ENCODE peak calls at places on chromosome 15, in four cellular contexts. W is activated naive CD4-positive, alpha-beta T cell; J is H9; U is skeletal muscle cell. N is an unnamed sample.

GRCh38 chr15:70525551-70525950 is 237.8 kb downstream of the UACA start:
- DNase-seq in W (no peak), J (no peak), U (no peak), N (no peak)

GRCh38 chr15:92306662-92307061 is 87.0 kb upstream of the ST8SIA2 start:
- DNase-seq in W (no peak), J (peak), U (no peak), N (no peak)

GRCh38 chr15:68081869-68082505 is 27.9 kb downstream of the PIAS1 start:
- DNase-seq in W (no peak), J (no peak), U (no peak), N (no peak)

GRCh38 chr15:83380682-83381081 is 66.5 kb upstream of the SH3GL3 start:
- DNase-seq in W (no peak), J (peak), U (no peak), N (no peak)

GRCh38 chr15:90305932-90306331 is 40.5 kb downstream of the NGRN start:
- DNase-seq in W (no peak), J (no peak), U (no peak), N (no peak)

GRCh38 chr15:97881568-97881967 is 78.9 kb upstream of the ARRDC4 start:
- DNase-seq in W (no peak), J (peak), U (no peak), N (no peak)

GRCh38 chr15:56929389-56929788 is 10.9 kb downstream of the TCF12 start:
- DNase-seq in W (no peak), J (no peak), U (peak), N (no peak)

GRCh38 chr15:55907797-55908196 is 85.6 kb downstream of the NEDD4 start:
- DNase-seq in W (no peak), J (no peak), U (peak), N (no peak)

GRCh38 chr15:44397869-44398268 is 29.6 kb upstream of the CTDSPL2 start:
- DNase-seq in W (no peak), J (no peak), U (no peak), N (no peak)

GRCh38 chr15:69253156-69253555 is 45.6 kb upstream of the PAQR5 start:
- DNase-seq in W (no peak), J (no peak), U (peak), N (no peak)

GRCh38 chr15:73897441-73898261 is 24.3 kb downstream of the TBC1D21 start:
- DNase-seq in W (peak), J (peak), U (peak), N (no peak)

GRCh38 chr15:37885651-37886050 is 48.8 kb upstream of the TMCO5A start:
- DNase-seq in W (no peak), J (no peak), U (no peak), N (no peak)

GRCh38 chr15:65146438-65146837 is 12.8 kb upstream of the PDCD7 start:
- DNase-seq in W (no peak), J (no peak), U (no peak), N (no peak)

GRCh38 chr15:63712828-63713520 is 115.8 kb downstream of the FBXL22 start:
- DNase-seq in W (no peak), J (no peak), U (no peak), N (peak)

GRCh38 chr15:79988448-79989117 is 17.6 kb upstream of the BCL2A1 start:
- DNase-seq in W (no peak), J (no peak), U (no peak), N (no peak)

GRCh38 chr15:64426845-64427465 is 33.4 kb upstream of the ZNF609 start:
- DNase-seq in W (no peak), J (no peak), U (no peak), N (no peak)

GRCh38 chr15:55289011-55289572 is 521 bp downstream of the RAB27A start:
- DNase-seq in W (no peak), J (peak), U (no peak), N (peak)

GRCh38 chr15:90883971-90884718 is at the start of gene FES:
- DNase-seq in W (no peak), J (peak), U (no peak), N (peak)

GRCh38 chr15:77126927-77127326 is 56.0 kb upstream of the TSPAN3 start:
- DNase-seq in W (no peak), J (no peak), U (no peak), N (no peak)

GRCh38 chr15:29242466-29243242 is 27.0 kb downstream of the NSMCE3 start:
- DNase-seq in W (no peak), J (no peak), U (no peak), N (no peak)

GRCh38 chr15:49901867-49902775 is 216.9 kb downstream of the ATP8B4 start:
- DNase-seq in W (no peak), J (no peak), U (no peak), N (no peak)

GRCh38 chr15:36449084-36449661 is 130.3 kb upstream of the CDIN1 start:
- DNase-seq in W (no peak), J (peak), U (no peak), N (no peak)

GRCh38 chr15:70463453-70463834 is 299.9 kb downstream of the UACA start:
- DNase-seq in W (no peak), J (no peak), U (no peak), N (no peak)

GRCh38 chr15:101244039-101244781 is 7.6 kb downstream of the CHSY1 start:
- DNase-seq in W (no peak), J (no peak), U (no peak), N (no peak)

GRCh38 chr15:38211249-38211648 is 41.4 kb upstream of the SPRED1 start:
- DNase-seq in W (no peak), J (no peak), U (no peak), N (no peak)

GRCh38 chr15:68335655-68336054 is 58.1 kb downstream of the FEM1B start:
- DNase-seq in W (no peak), J (no peak), U (no peak), N (no peak)